ENCODE peak calls at places on chromosomes 7 and 10, in ten cellular contexts. P is colonic mucosa, T is left ventricle myocardium inferior, V is hepatocyte, M is lower lobe of right lung, H is fibroblast of lung, G is endodermal cell, A is A549, F is ovary, N is uterus. U is an unnamed sample.
A peak's percentile ranks its signal among the peaks of the same experiment; 100 is the strongest.

GRCh38 chr7:31100445-31100844 is 48.3 kb downstream of the ADCYAP1R1 start:
- DNase-seq in P (no peak), T (no peak), V (no peak), M (no peak), H (peak; percentile 59), G (no peak), A (no peak), F (no peak), N (no peak), U (no peak)

GRCh38 chr7:121286742-121287699 is 41.8 kb upstream of the WNT16 start:
- DNase-seq in P (no peak), T (no peak), V (no peak), M (no peak), H (peak; percentile 76), G (no peak), A (no peak), F (no peak), N (no peak), U (no peak)

GRCh38 chr10:14477408-14477710 is 146.6 kb upstream of the FRMD4A start:
- DNase-seq in P (no peak), T (no peak), V (no peak), M (no peak), H (peak; percentile 86), G (no peak), A (no peak), F (no peak), N (no peak), U (no peak)

GRCh38 chr10:133224861-133225366 is 5.1 kb upstream of the UTF1 start:
- DNase-seq in P (no peak), T (no peak), V (no peak), M (no peak), H (no peak), G (no peak), A (no peak), F (peak; percentile 81), N (peak; percentile 62), U (no peak)

GRCh38 chr7:117818241-117818640 is 55.0 kb downstream of the CTTNBP2 start:
- DNase-seq in P (no peak), T (no peak), V (no peak), M (no peak), H (peak; percentile 19), G (no peak), A (no peak), F (no peak), N (no peak), U (no peak)

GRCh38 chr10:118458957-118459641 is 117.0 kb upstream of the FAM204A start:
- DNase-seq in P (no peak), T (no peak), V (peak; percentile 18), M (no peak), H (no peak), G (no peak), A (no peak), F (no peak), N (no peak), U (no peak)

GRCh38 chr10:119502214-119502613 is 40.3 kb downstream of the RGS10 start:
- DNase-seq in P (no peak), T (no peak), V (no peak), M (no peak), H (no peak), G (peak; percentile 73), A (no peak), F (no peak), N (no peak), U (no peak)

GRCh38 chr10:15714847-15715246 is 4.9 kb downstream of the ITGA8 start:
- DNase-seq in P (no peak), T (no peak), V (no peak), M (no peak), H (no peak), G (no peak), A (no peak), F (no peak), N (no peak), U (no peak)

GRCh38 chr10:112963835-112964234 is 13.8 kb downstream of the TCF7L2 start:
- DNase-seq in P (no peak), T (no peak), V (peak; percentile 26), M (no peak), H (peak; percentile 40), G (peak; percentile 61), A (no peak), F (no peak), N (no peak), U (no peak)

GRCh38 chr7:97012293-97013005 is 7.1 kb downstream of the DLX6 start:
- DNase-seq in P (no peak), T (no peak), V (no peak), M (no peak), H (no peak), G (peak; percentile 72), A (no peak), F (no peak), N (no peak), U (peak; percentile 58)

GRCh38 chr7:20383351-20383750 is 52.7 kb downstream of the ITGB8 start:
- DNase-seq in P (no peak), T (no peak), V (no peak), M (no peak), H (peak; percentile 27), G (no peak), A (no peak), F (no peak), N (no peak), U (no peak)

GRCh38 chr7:47294569-47295222 is 287.2 kb downstream of the TNS3 start:
- DNase-seq in P (peak; percentile 12), T (no peak), V (no peak), M (no peak), H (no peak), G (no peak), A (no peak), F (no peak), N (no peak), U (no peak)
- TF ChIP-seq CTCF in P (no peak), T (no peak), V (no peak), M (no peak), H (no peak), G (no peak), A (no peak), F (no peak), N (no peak), U (no peak)

GRCh38 chr10:5809541-5810154 is 3.6 kb downstream of the GDI2 start:
- DNase-seq in P (no peak), T (no peak), V (no peak), M (no peak), H (no peak), G (no peak), A (no peak), F (no peak), N (no peak), U (no peak)

GRCh38 chr10:5813091-5813340 is 218 bp downstream of the GDI2 start:
- DNase-seq in P (no peak), T (no peak), V (no peak), M (no peak), H (no peak), G (no peak), A (no peak), F (no peak), N (no peak), U (no peak)

GRCh38 chr10:5811387-5811821 is 1.8 kb downstream of the GDI2 start:
- DNase-seq in P (peak; percentile 20), T (no peak), V (no peak), M (no peak), H (peak; percentile 74), G (no peak), A (no peak), F (no peak), N (no peak), U (peak; percentile 60)

GRCh38 chr10:5812283-5813090 is 747 bp downstream of the GDI2 start:
- DNase-seq in P (peak; percentile 52), T (peak; percentile 54), V (peak; percentile 63), M (peak; percentile 72), H (peak; percentile 9), G (peak; percentile 75), A (peak; percentile 36), F (peak; percentile 53), N (peak; percentile 52), U (peak; percentile 23)

DNA sequence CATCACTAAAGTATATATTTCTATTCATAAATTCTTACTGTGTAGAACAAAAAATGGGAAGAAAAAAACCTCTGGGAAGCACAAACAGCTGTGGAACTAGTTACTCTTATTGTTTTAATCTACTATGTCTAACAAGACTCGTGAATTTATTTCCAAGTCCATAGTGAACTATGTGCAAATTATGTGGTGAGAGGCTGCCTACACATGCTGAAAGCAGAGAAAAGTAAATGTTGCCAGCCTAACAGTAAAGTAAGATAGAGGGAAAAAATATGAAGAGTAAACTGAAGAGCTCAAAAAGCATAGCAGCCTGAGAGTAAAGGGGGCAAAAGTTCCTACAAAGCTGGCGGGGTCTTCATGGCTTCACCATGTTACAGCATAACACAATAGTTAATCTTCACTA is 3.0 kb downstream of the GDI2 start:
- DNase-seq in P (no peak), T (no peak), V (no peak), M (no peak), H (no peak), G (no peak), A (no peak), F (no peak), N (no peak), U (no peak)
- H3K4me1 ChIP-seq in P (no peaks in the 10 kb centered on the region), T (peaks cover 88% of the 10 kb centered on the region), V (peaks cover 43% of the 10 kb centered on the region), M (peaks cover 60% of the 10 kb centered on the region), H (no peaks in the 10 kb centered on the region), G (peaks cover 3% of the 10 kb centered on the region), A (peaks cover 41% of the 10 kb centered on the region), F (peaks cover 6% of the 10 kb centered on the region), N (peaks cover 12% of the 10 kb centered on the region), U (peaks cover 27% of the 10 kb centered on the region)

GRCh38 chr10:55668326-55668922 is 692.6 kb downstream of the ZWINT start:
- DNase-seq in P (no peak), T (no peak), V (peak; percentile 43), M (no peak), H (no peak), G (peak; percentile 69), A (no peak), F (no peak), N (no peak), U (peak; percentile 15)
- TF ChIP-seq CTCF in P (no peak), T (peak; percentile 20), V (peak; percentile 44), M (no peak), H (peak; percentile 13), G (peak; percentile 82), A (peak; percentile 21), F (no peak), N (no peak), U (peak; percentile 24)

DNA sequence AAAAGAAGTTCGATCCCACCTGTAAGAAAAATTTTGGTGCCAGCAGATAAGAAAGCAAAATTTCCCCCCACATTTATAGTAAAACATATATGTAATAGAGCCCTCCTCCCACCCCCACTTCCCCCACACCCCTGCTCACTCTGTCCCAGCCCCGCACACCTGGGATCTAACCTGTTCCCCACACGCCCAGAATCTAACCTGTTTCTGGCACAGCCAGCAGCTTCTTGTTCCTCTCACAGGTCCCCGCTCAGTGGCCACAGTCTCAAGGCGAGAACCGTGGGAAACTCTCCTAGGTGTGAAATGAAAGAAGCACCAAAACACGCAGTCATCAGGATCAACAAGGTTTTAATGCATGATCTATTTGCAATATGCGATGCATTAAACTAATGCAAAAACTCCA is 32.8 kb downstream of the LYZL1 start:
- DNase-seq in P (no peak), T (no peak), V (no peak), M (no peak), H (no peak), G (peak; percentile 55), A (no peak), F (no peak), N (no peak), U (no peak)
- H3K4me1 ChIP-seq in P (no peaks in the 10 kb centered on the region), T (peaks cover 58% of the 10 kb centered on the region), V (peaks cover 17% of the 10 kb centered on the region), M (peaks cover 8% of the 10 kb centered on the region), H (peaks cover 2% of the 10 kb centered on the region), G (peaks cover under 1% of the 10 kb centered on the region), A (peaks cover 52% of the 10 kb centered on the region), F (peaks cover 7% of the 10 kb centered on the region), N (no peaks in the 10 kb centered on the region), U (no peaks in the 10 kb centered on the region)